ENCODE peak calls at places on chromosomes 12 and 14, in four cellular contexts. Z, E, L and S are unnamed samples.

GRCh38 chr14:52351191-52351560 is 37.1 kb downstream of the PTGER2 start:
- DNase-seq in E (no peak), Z (no peak), L (no peak), S (no peak)

GRCh38 chr14:78595797-78596196 is 425.6 kb downstream of the NRXN3 start:
- DNase-seq in E (peak), L (no peak), Z (no peak), S (no peak)

GRCh38 chr14:96625436-96625945 is 123.3 kb downstream of the PAPOLA start:
- DNase-seq in L (no peak), Z (no peak), E (no peak), S (no peak)

GRCh38 chr12:14257303-14257733 is 108.2 kb upstream of the ATF7IP start:
- DNase-seq in L (no peak), E (no peak), Z (no peak), S (no peak)

GRCh38 chr14:64337901-64338615 is 43.9 kb upstream of the ESR2 start:
- DNase-seq in L (peak), E (peak), Z (peak), S (peak)

GRCh38 chr12:45688188-45688587 is 41.3 kb upstream of the ARID2 start:
- DNase-seq in L (no peak), Z (no peak), E (no peak), S (no peak)

GRCh38 chr12:101379149-101379548 is 28.4 kb downstream of the ARL1 start:
- DNase-seq in L (no peak), Z (no peak), E (no peak), S (no peak)

GRCh38 chr12:52164624-52165023 is 27.2 kb downstream of the KRT80 start:
- DNase-seq in Z (no peak), L (no peak), E (no peak), S (peak)

GRCh38 chr12:93156091-93156490 is 221.6 kb upstream of the NUDT4 start:
- DNase-seq in Z (no peak), E (no peak), L (no peak), S (no peak)

GRCh38 chr12:8065991-8066594 is at the start of gene C3AR1:
- DNase-seq in E (no peak), Z (no peak), L (peak), S (no peak)

DNA sequence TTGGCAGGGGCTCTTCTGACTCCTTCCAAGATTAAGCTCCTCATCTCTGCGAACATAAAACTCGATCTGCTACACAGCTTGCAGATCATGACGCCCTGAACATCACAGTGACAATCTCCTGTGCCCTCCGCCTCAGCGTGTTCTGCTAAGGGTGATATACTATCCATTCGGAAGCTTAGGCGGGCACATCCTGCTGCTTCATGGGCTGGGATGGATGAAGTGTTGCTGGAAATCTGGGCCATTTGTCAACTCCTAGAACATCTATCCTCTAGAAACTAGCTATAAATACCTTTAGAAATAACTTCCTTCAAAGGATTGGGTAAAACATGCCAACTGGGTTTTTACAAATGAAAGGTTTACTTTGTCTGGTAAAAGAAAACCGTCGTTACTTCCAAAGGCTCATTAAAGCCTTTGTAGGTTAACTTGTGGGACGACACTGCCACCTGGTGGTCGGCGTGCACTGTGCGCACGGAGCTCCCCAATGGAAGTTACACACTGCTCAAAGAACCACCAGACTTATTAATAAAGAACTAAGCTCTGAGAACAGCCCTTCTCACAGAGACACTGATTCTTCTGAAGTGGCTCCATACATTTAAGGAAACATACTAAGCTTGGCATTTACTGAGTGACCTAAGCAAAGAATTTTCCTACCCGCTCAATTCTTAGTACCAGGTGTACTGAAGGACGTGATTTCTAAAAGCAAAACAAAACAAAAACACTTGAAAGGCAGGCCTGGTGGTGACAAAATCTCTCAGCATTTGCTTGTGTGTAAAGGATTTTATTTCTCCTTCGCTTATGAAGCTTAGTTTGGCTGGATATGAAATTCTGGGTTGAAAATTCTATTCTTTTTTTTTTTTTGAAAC is 21.5 kb upstream of the CACNA2D4 start:
- DNase-seq in E (peak), Z (peak), L (peak), S (peak)
- H3K27ac ChIP-seq in E (peak), Z (no peak), L (no peak), S (no peak)

GRCh38 chr14:103073876-103074698 is 9.9 kb upstream of the LBHD2 start:
- DNase-seq in L (no peak), Z (no peak), E (no peak), S (no peak)

GRCh38 chr14:103078860-103079587 is 5.0 kb upstream of the LBHD2 start:
- DNase-seq in L (no peak), E (no peak), Z (no peak), S (no peak)

GRCh38 chr14:103074699-103075341 is 9.2 kb upstream of the LBHD2 start:
- DNase-seq in L (no peak), Z (peak), E (peak), S (no peak)

GRCh38 chr14:103081951-103082350 is 2.1 kb upstream of the LBHD2 start:
- DNase-seq in E (no peak), L (no peak), Z (no peak), S (no peak)

GRCh38 chr14:103078420-103078749 is 5.6 kb upstream of the LBHD2 start:
- DNase-seq in L (peak), Z (peak), E (peak), S (peak)
- TF ChIP-seq CTCF in L (peak), Z (peak), E (peak), S (peak)

GRCh38 chr12:110270125-110270962 is 10.7 kb upstream of the ATP2A2 start:
- DNase-seq in Z (peak), L (peak), E (no peak), S (peak)
- H3K27ac ChIP-seq in Z (no peak), L (peak), E (peak), S (peak)

GRCh38 chr14:61927015-61927414 is 164.8 kb downstream of the SNAPC1 start:
- DNase-seq in L (peak), Z (no peak), E (no peak), S (peak)

GRCh38 chr14:61925043-61925442 is 162.8 kb downstream of the SNAPC1 start:
- DNase-seq in Z (no peak), E (peak), L (peak), S (no peak)

GRCh38 chr14:61927521-61927920 is 165.3 kb downstream of the SNAPC1 start:
- DNase-seq in E (peak), L (peak), Z (no peak), S (peak)

GRCh38 chr14:61925732-61926445 is 163.7 kb downstream of the SNAPC1 start:
- DNase-seq in E (no peak), L (no peak), Z (no peak), S (no peak)

DNA sequence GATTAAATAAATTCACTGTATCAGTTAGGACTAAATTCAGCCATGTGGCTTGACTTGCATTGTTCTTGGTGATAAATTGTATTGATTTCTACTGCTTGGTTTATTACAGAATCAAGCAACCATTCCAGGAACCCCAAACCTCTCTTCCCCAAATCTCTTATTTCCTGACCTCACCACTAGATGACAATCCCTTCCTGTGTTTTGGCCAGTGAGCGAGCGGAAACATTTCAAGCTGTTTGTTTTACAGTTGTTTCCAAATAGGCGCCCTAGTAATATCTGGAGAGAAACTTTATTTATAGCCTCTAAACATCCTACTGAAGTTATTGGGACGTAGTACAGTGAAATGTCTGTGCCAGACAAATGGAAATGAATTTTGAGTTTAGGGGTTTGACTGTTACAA is 161.1 kb downstream of the SNAPC1 start:
- DNase-seq in L (no peak), E (peak), Z (no peak), S (no peak)
- TF ChIP-seq CTCF in L (peak), E (peak), Z (no peak), S (peak)

DNA sequence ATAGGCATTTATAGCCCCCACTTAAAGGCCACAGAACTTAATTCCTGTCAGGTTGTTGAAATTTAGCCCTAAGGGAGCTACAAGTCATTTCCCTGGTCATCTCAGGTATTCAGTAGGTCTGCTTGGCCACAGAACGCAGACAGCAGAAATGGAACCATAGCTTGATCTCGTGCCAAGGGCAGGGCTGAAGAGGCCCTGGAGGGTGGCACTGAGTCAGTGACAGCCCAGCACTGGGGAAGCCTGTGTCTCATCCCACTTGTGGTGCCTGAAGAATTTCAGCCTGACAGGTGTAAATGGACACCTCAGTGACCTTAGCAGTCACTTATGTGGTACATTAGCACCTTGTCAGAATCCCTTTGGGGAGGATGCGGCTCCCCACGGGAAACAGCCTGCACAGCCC is 6.6 kb downstream of the PRKAB1 start:
- DNase-seq in Z (no peak), E (no peak), L (no peak), S (no peak)
- H3K27ac ChIP-seq in Z (no peak), E (no peak), L (no peak), S (no peak)

DNA sequence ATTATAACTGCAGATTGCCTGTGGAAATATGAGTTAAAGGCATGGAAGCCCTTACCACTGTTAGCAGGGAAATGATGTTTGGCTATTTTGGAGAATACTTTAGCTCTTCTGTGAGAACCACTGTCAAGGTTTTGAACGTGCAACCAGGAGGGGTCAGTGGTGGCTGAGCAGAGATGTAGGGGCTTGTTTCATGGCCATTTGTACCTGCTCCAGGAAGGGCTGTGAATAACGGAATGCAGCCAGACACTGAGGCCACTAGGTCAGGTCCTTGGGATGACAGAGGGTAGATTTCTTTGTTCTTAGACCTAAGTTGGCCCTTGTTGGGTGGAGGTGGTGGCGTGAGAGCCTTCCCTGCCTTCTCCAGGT is 8.3 kb downstream of the TRAF3 start:
- DNase-seq in Z (no peak), L (no peak), E (peak), S (no peak)
- TF ChIP-seq CTCF in Z (no peak), L (no peak), E (peak), S (no peak)

GRCh38 chr14:68820536-68820935 is 27.7 kb upstream of the ZFP36L1 start:
- DNase-seq in Z (no peak), L (no peak), E (no peak), S (no peak)

GRCh38 chr14:68820999-68821683 is 28.3 kb upstream of the ZFP36L1 start:
- DNase-seq in Z (no peak), E (no peak), L (no peak), S (no peak)

GRCh38 chr14:68823434-68824206 is 30.8 kb upstream of the ZFP36L1 start:
- DNase-seq in Z (no peak), E (no peak), L (no peak), S (no peak)

GRCh38 chr14:68822964-68823363 is 30.1 kb upstream of the ZFP36L1 start:
- DNase-seq in Z (no peak), L (no peak), E (no peak), S (no peak)

DNA sequence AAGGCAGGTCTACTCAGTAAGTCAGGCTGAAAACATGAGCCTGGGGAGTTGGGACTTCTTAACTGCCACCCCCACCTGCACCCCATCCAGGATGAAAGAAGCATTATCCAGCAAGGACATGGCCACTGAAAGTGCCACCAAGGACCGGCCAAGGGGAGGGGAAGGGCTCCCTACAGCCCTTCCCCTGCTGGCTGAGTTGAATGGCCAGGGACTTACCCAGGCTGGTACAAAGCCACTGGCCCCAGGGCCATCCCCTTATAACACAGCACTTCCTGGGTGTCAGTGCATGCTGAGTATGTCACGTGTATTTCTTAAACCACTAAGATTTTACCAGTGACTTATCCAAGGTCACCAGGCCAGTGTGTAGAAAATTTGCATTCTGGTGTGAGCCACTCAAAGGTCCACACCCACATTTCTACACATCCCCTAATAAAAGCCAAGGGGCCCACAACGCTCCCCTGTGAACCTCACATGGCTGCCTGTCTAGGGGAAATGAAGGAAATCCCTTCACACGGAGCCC is 29.3 kb upstream of the ZFP36L1 start:
- DNase-seq in L (no peak), E (no peak), Z (no peak), S (no peak)
- H3K27ac ChIP-seq in L (no peak), E (no peak), Z (no peak), S (peak)